ENCODE peak calls at places on chromosomes 3 and 15, in six cellular contexts. R is GM23248, S is HCT116, W is PC-3, V is GM23338, T is hepatocyte. I is an unnamed sample.
A peak's percentile ranks its signal among the peaks of the same experiment; 100 is the strongest.

GRCh38 chr3:188349276-188349962 is 195.5 kb downstream of the LPP start:
- DNase-seq in W (peak; percentile 18), R (peak; percentile 74), T (no peak), S (peak; percentile 22), V (peak; percentile 52), I (no peak)

GRCh38 chr3:37223084-37223975 is 48.9 kb upstream of the LRRFIP2 start:
- DNase-seq in S (no peak), V (no peak), W (peak; percentile 65), T (no peak), R (no peak), I (peak; percentile 57)

GRCh38 chr3:45417949-45418847 is 29.8 kb downstream of the LARS2 start:
- DNase-seq in W (peak; percentile 93), V (no peak), R (no peak), T (no peak), S (no peak), I (no peak)

GRCh38 chr15:80249973-80250372 is 2.0 kb downstream of the CTXND1 start:
- DNase-seq in S (no peak), R (no peak), T (no peak), W (no peak), V (no peak), I (no peak)

GRCh38 chr15:81789403-81789802 is 256.4 kb downstream of the MEX3B start:
- DNase-seq in T (no peak), S (no peak), R (no peak), W (no peak), V (no peak), I (peak; percentile 85)

GRCh38 chr3:52128118-52128683 is 26.0 kb downstream of the POC1A start:
- DNase-seq in T (peak; percentile 77), W (peak; percentile 92), R (peak; percentile 59), S (peak; percentile 87), V (peak; percentile 9), I (no peak)

GRCh38 chr3:49807427-49808114 is 4.5 kb downstream of the INKA1 start:
- DNase-seq in S (no peak), V (peak; percentile 28), W (no peak), T (peak; percentile 38), R (no peak), I (no peak)

GRCh38 chr3:36729204-36730056 is 34.9 kb downstream of the DCLK3 start:
- DNase-seq in T (peak; percentile 47), S (peak; percentile 39), W (peak; percentile 73), R (peak; percentile 67), V (peak; percentile 59), I (peak; percentile 35)

GRCh38 chr3:128054363-128054762 is 2.1 kb downstream of the SEC61A1 start:
- DNase-seq in W (peak; percentile 54), T (peak; percentile 51), S (no peak), V (no peak), R (peak; percentile 92), I (peak; percentile 18)

GRCh38 chr3:146067048-146067447 is 93.9 kb downstream of the PLOD2 start:
- DNase-seq in T (no peak), W (peak; percentile 91), S (no peak), R (peak; percentile 76), V (no peak), I (no peak)

GRCh38 chr3:185778821-185779220 is 46.0 kb downstream of the IGF2BP2 start:
- DNase-seq in S (no peak), W (no peak), T (no peak), R (no peak), V (no peak), I (no peak)

GRCh38 chr15:61459785-61460707 is 230.9 kb upstream of the RORA start:
- DNase-seq in T (peak; percentile 59), S (no peak), V (no peak), W (peak; percentile 19), R (peak; percentile 26), I (no peak)

GRCh38 chr15:32838338-32838737 is 120.5 kb downstream of the GREM1 start:
- DNase-seq in V (no peak), T (no peak), W (no peak), R (peak; percentile 42), S (no peak), I (no peak)

GRCh38 chr15:99010743-99011142 is 3.2 kb upstream of the PGPEP1L start:
- DNase-seq in S (no peak), T (no peak), R (peak; percentile 22), V (no peak), W (no peak), I (no peak)

GRCh38 chr15:99017322-99017701 is 9.7 kb upstream of the PGPEP1L start:
- DNase-seq in R (no peak), V (no peak), W (no peak), T (no peak), S (no peak), I (no peak)

GRCh38 chr15:99015677-99016568 is 8.3 kb upstream of the PGPEP1L start:
- DNase-seq in V (peak; percentile 57), T (no peak), S (no peak), R (peak; percentile 5), W (peak; percentile 55), I (no peak)

GRCh38 chr15:99016680-99017321 is 9.2 kb upstream of the PGPEP1L start:
- DNase-seq in V (peak; percentile 32), T (no peak), S (no peak), W (peak; percentile 82), R (peak; percentile 84), I (no peak)

GRCh38 chr15:99014803-99015676 is 7.4 kb upstream of the PGPEP1L start:
- DNase-seq in R (peak; percentile 72), W (peak; percentile 79), V (peak; percentile 88), T (peak; percentile 84), S (peak; percentile 36), I (peak; percentile 73)
- TF ChIP-seq EZH2 in R (no peak), W (no peak), V (no peak), T (no peak), S (no peak), I (no peak)

GRCh38 chr3:17407576-17407975 is 334.9 kb downstream of the TBC1D5 start:
- DNase-seq in V (no peak), W (no peak), R (peak; percentile 17), S (no peak), T (no peak), I (no peak)
- H3K9me2 ChIP-seq in V (no peaks in the 10 kb centered on the region), W (no peaks in the 10 kb centered on the region), R (no peaks in the 10 kb centered on the region), S (no peaks in the 10 kb centered on the region), T (no peaks in the 10 kb centered on the region), I (no peaks in the 10 kb centered on the region)

DNA sequence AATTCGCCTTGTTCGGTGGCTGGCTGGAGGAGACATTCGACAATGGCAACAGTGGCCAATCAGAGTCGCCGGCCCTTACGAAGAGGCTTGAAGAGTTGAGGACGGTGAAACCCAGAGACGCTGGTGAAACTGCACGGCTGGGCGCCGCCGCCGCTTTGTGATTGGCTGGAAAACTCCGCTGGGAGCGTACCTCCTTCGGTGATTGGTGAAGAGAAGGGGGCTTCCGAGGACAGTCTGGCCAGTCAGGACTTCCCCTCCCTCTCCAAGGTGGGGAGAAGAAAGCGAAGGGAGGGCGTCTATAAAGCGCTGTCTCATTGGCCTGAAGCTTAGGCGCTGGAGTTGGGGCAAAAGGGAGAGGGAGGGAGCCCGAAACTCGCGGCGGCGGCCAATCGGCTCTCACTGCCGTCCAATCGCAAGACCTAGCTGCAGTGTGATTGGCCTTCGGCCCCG is 554 bp upstream of the GSK3B start:
- DNase-seq in V (peak; percentile 99), T (peak; percentile 99), W (peak; percentile 100), R (peak; percentile 99), S (no peak), I (peak; percentile 99)
- TF ChIP-seq EZH2 in V (no peak), T (no peak), W (no peak), R (no peak), S (no peak), I (no peak)

GRCh38 chr3:13095408-13095861 is 22.2 kb upstream of the IQSEC1 start:
- DNase-seq in R (no peak), V (no peak), S (no peak), W (no peak), T (no peak), I (no peak)

GRCh38 chr3:13099707-13100106 is 26.5 kb upstream of the IQSEC1 start:
- DNase-seq in W (no peak), T (no peak), S (no peak), R (no peak), V (no peak), I (no peak)

GRCh38 chr3:13096356-13096755 is 23.1 kb upstream of the IQSEC1 start:
- DNase-seq in V (no peak), S (no peak), W (no peak), R (no peak), T (no peak), I (no peak)

GRCh38 chr3:13098192-13098591 is 25.0 kb upstream of the IQSEC1 start:
- DNase-seq in S (no peak), W (no peak), T (no peak), V (no peak), R (no peak), I (no peak)

GRCh38 chr3:13098605-13099004 is 25.4 kb upstream of the IQSEC1 start:
- DNase-seq in R (no peak), V (no peak), T (no peak), S (no peak), W (no peak), I (no peak)
- H3K9me2 ChIP-seq in R (no peaks in the 10 kb centered on the region), V (no peaks in the 10 kb centered on the region), T (no peaks in the 10 kb centered on the region), S (no peaks in the 10 kb centered on the region), W (no peaks in the 10 kb centered on the region), I (no peaks in the 10 kb centered on the region)

DNA sequence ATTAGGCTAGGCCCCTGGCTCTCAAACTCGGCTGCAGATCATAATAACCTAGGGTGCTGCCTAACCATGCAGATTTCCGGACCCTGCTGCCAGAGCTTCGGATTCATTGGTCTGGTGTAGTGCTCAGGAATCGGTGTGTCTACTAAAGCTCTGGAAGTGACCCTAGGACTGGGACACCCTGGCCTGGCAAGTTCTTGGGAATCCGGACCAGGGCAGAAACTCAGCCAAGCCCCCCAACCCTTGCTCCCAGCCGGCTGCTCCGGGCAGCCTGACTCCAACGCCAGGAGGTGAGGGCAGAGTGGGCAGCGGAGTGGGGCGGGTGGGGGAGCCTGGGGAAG is 23.0 kb downstream of the IGDCC3 start:
- DNase-seq in V (no peak), R (no peak), S (no peak), T (peak; percentile 33), W (no peak), I (no peak)
- TF ChIP-seq EZH2 in V (no peak), R (no peak), S (no peak), T (no peak), W (no peak), I (no peak)

GRCh38 chr15:68374346-68374745 is 57.6 kb downstream of the ITGA11 start:
- DNase-seq in V (no peak), S (no peak), T (no peak), W (no peak), R (no peak), I (no peak)
- H3K9me2 ChIP-seq in V (no peaks in the 10 kb centered on the region), S (no peaks in the 10 kb centered on the region), T (no peaks in the 10 kb centered on the region), W (no peaks in the 10 kb centered on the region), R (no peaks in the 10 kb centered on the region), I (no peaks in the 10 kb centered on the region)

GRCh38 chr15:73755481-73755880 is 2.3 kb upstream of the INSYN1 start:
- DNase-seq in W (no peak), R (no peak), S (no peak), V (no peak), T (no peak), I (no peak)

GRCh38 chr15:73754461-73754860 is 1.3 kb upstream of the INSYN1 start:
- DNase-seq in V (no peak), T (no peak), S (no peak), R (peak; percentile 25), W (no peak), I (no peak)

GRCh38 chr15:73752817-73753214 is 335 bp downstream of the INSYN1 start:
- DNase-seq in R (peak; percentile 61), T (peak; percentile 54), V (peak; percentile 70), W (no peak), S (no peak), I (no peak)

GRCh38 chr15:73751896-73752816 is 995 bp downstream of the INSYN1 start:
- DNase-seq in R (peak; percentile 45), S (no peak), W (no peak), V (peak; percentile 41), T (no peak), I (no peak)

GRCh38 chr15:73753250-73754130 is at the start of gene INSYN1:
- DNase-seq in R (peak; percentile 82), S (no peak), T (peak; percentile 71), W (no peak), V (peak; percentile 72), I (no peak)
- TF ChIP-seq EZH2 in R (no peak), S (no peak), T (no peak), W (no peak), V (no peak), I (no peak)